ENCODE peak calls at places on chromosomes 12 and 14, in nine cellular contexts. H, E, M, G, N, Z, R, F and C are unnamed samples.

GRCh38 chr12:29428630-29429029 is 47.7 kb upstream of the ERGIC2 start:
- DNase-seq in H (no peak), E (peak), M (no peak), G (peak), N (peak), Z (peak), R (no peak), F (no peak), C (no peak)

GRCh38 chr12:85005615-85006014 is 30.5 kb downstream of the TSPAN19 start:
- DNase-seq in H (no peak), E (no peak), M (no peak), G (no peak), N (no peak), Z (no peak), R (no peak), F (no peak), C (no peak)

GRCh38 chr12:32777159-32777558 is 21.5 kb upstream of the YARS2 start:
- DNase-seq in H (no peak), E (no peak), M (no peak), G (no peak), N (peak), Z (no peak), R (no peak), F (no peak), C (no peak)

GRCh38 chr12:86550222-86551145 is 294.3 kb upstream of the MGAT4C start:
- DNase-seq in H (no peak), E (no peak), M (no peak), G (no peak), N (no peak), Z (no peak), R (no peak), F (no peak), C (no peak)

GRCh38 chr12:12180136-12180535 is 86.7 kb downstream of the LRP6 start:
- DNase-seq in H (no peak), E (no peak), M (no peak), G (no peak), N (no peak), Z (no peak), R (no peak), F (no peak), C (no peak)

GRCh38 chr12:104720346-104721064 is 237.6 kb downstream of the SLC41A2 start:
- DNase-seq in H (no peak), E (peak), M (no peak), G (no peak), N (peak), Z (peak), R (peak), F (no peak), C (no peak)

GRCh38 chr12:76587428-76588178 is 28.0 kb upstream of the OSBPL8 start:
- DNase-seq in H (no peak), E (no peak), M (no peak), G (no peak), N (no peak), Z (no peak), R (no peak), F (no peak), C (no peak)

GRCh38 chr12:45674583-45674982 is 54.9 kb upstream of the ARID2 start:
- DNase-seq in H (peak), E (no peak), M (no peak), G (peak), N (no peak), Z (peak), R (peak), F (no peak), C (no peak)

GRCh38 chr12:109542014-109542413 is 31.3 kb downstream of the MMAB start:
- DNase-seq in H (no peak), E (no peak), M (no peak), G (peak), N (no peak), Z (no peak), R (no peak), F (no peak), C (no peak)

GRCh38 chr12:5102261-5102789 is 58.6 kb downstream of the KCNA5 start:
- DNase-seq in H (no peak), E (no peak), M (no peak), G (no peak), N (no peak), Z (peak), R (no peak), F (no peak), C (no peak)

GRCh38 chr12:52390739-52391617 is 5.5 kb upstream of the KRT84 start:
- DNase-seq in H (peak), E (peak), M (peak), G (peak), N (no peak), Z (no peak), R (peak), F (no peak), C (no peak)

GRCh38 chr12:49369723-49370145 is 2.5 kb downstream of the SPATS2 start:
- DNase-seq in H (no peak), E (peak), M (no peak), G (peak), N (peak), Z (peak), R (no peak), F (no peak), C (no peak)

GRCh38 chr14:95164506-95164905 is 7.2 kb upstream of the DICER1 start:
- DNase-seq in H (no peak), E (no peak), M (no peak), G (no peak), N (no peak), Z (no peak), R (no peak), F (no peak), C (no peak)

GRCh38 chr12:110073049-110073831 is 24.9 kb upstream of the C12orf76 start:
- DNase-seq in H (peak), E (no peak), M (peak), G (peak), N (peak), Z (peak), R (no peak), F (peak), C (no peak)

GRCh38 chr14:76811561-76811960 is 1.1 kb downstream of the ANGEL1 start:
- DNase-seq in H (no peak), E (no peak), M (no peak), G (no peak), N (no peak), Z (no peak), R (no peak), F (no peak), C (no peak)

GRCh38 chr12:57718641-57719528 is 19.7 kb downstream of the AGAP2 start:
- DNase-seq in H (no peak), E (no peak), M (no peak), G (no peak), N (peak), Z (no peak), R (no peak), F (no peak), C (no peak)

GRCh38 chr12:20140751-20141150 is 227.6 kb upstream of the PDE3A start:
- DNase-seq in H (no peak), E (no peak), M (no peak), G (no peak), N (no peak), Z (no peak), R (no peak), F (no peak), C (no peak)

GRCh38 chr12:109741286-109741969 is 27.8 kb downstream of the FAM222A start:
- DNase-seq in H (peak), E (no peak), M (no peak), G (no peak), N (no peak), Z (no peak), R (no peak), F (no peak), C (no peak)

GRCh38 chr12:107684990-107685359 is 624 bp upstream of the PWP1 start:
- DNase-seq in H (no peak), E (no peak), M (no peak), G (peak), N (no peak), Z (no peak), R (no peak), F (no peak), C (no peak)

GRCh38 chr12:107126688-107127481 is 33.5 kb upstream of the CRY1 start:
- DNase-seq in H (no peak), E (no peak), M (no peak), G (peak), N (no peak), Z (no peak), R (no peak), F (no peak), C (no peak)

GRCh38 chr12:117985182-117985581 is 16.4 kb upstream of the KSR2 start:
- DNase-seq in H (no peak), E (no peak), M (no peak), G (no peak), N (no peak), Z (no peak), R (no peak), F (no peak), C (no peak)

GRCh38 chr14:32808574-32809098 is 130.0 kb upstream of the NPAS3 start:
- DNase-seq in H (no peak), E (no peak), M (no peak), G (peak), N (no peak), Z (no peak), R (no peak), F (no peak), C (no peak)

GRCh38 chr14:72633551-72633950 is 260.4 kb downstream of the DPF3 start:
- DNase-seq in H (no peak), E (no peak), M (no peak), G (no peak), N (no peak), Z (no peak), R (no peak), F (no peak), C (no peak)

GRCh38 chr12:131365821-131366260 is 345.0 kb upstream of the SFSWAP start:
- DNase-seq in H (peak), E (no peak), M (no peak), G (no peak), N (no peak), Z (no peak), R (no peak), F (no peak), C (no peak)

GRCh38 chr14:71328954-71329353 is 421.7 kb downstream of the PCNX1 start:
- DNase-seq in H (no peak), E (no peak), M (no peak), G (no peak), N (no peak), Z (no peak), R (no peak), F (no peak), C (no peak)

GRCh38 chr12:30582943-30583342 is 112.7 kb downstream of the IPO8 start:
- DNase-seq in H (no peak), E (no peak), M (no peak), G (no peak), N (no peak), Z (peak), R (no peak), F (no peak), C (no peak)

GRCh38 chr12:98644433-98644711 is 216 bp downstream of the IKBIP start:
- DNase-seq in H (no peak), E (no peak), M (no peak), G (peak), N (peak), Z (no peak), R (peak), F (no peak), C (peak)